ENCODE peak calls at places on chromosomes 12 and 14, in eight cellular contexts. One of them, this sample, is unnamed.
A peak's percentile ranks its signal among the peaks of the same experiment; 100 is the strongest.

GRCh38 chr12:29653286-29653685 is 130.5 kb downstream of the TMTC1 start:
- DNase-seq in dorsolateral prefrontal cortex: no peak
- DNase-seq in stomach: no peak
- DNase-seq in Peyer's patch: no peak
- DNase-seq in suprapubic skin: no peak
- DNase-seq in aorta: no peak
- DNase-seq in CD4-positive, CD25-positive, alpha-beta regulatory T cell: no peak
- DNase-seq in CD8-positive, alpha-beta T cell: no peak
- DNase-seq in this sample: no peak

GRCh38 chr14:63857467-63858030 is 4.7 kb downstream of the SYNE2 start:
- DNase-seq in suprapubic skin: no peak
- DNase-seq in aorta: no peak
- DNase-seq in CD4-positive, CD25-positive, alpha-beta regulatory T cell: peak; percentile 70
- DNase-seq in stomach: no peak
- DNase-seq in dorsolateral prefrontal cortex: no peak
- DNase-seq in CD8-positive, alpha-beta T cell: peak; percentile 26
- DNase-seq in Peyer's patch: no peak
- DNase-seq in this sample: no peak

GRCh38 chr12:122965356-122965755 is 907 bp downstream of the ABCB9 start:
- DNase-seq in stomach: no peak
- DNase-seq in CD4-positive, CD25-positive, alpha-beta regulatory T cell: no peak
- DNase-seq in CD8-positive, alpha-beta T cell: no peak
- DNase-seq in Peyer's patch: no peak
- DNase-seq in aorta: no peak
- DNase-seq in suprapubic skin: no peak
- DNase-seq in dorsolateral prefrontal cortex: no peak
- DNase-seq in this sample: no peak

GRCh38 chr14:90534091-90534837 is 137.4 kb downstream of the CALM1 start:
- DNase-seq in stomach: no peak
- DNase-seq in dorsolateral prefrontal cortex: no peak
- DNase-seq in aorta: no peak
- DNase-seq in suprapubic skin: no peak
- DNase-seq in Peyer's patch: no peak
- DNase-seq in CD8-positive, alpha-beta T cell: no peak
- DNase-seq in CD4-positive, CD25-positive, alpha-beta regulatory T cell: no peak
- DNase-seq in this sample: no peak

GRCh38 chr14:22174412-22174811 is 414.6 kb downstream of the DAD1 start:
- DNase-seq in aorta: no peak
- DNase-seq in suprapubic skin: no peak
- DNase-seq in stomach: no peak
- DNase-seq in Peyer's patch: no peak
- DNase-seq in dorsolateral prefrontal cortex: no peak
- DNase-seq in CD4-positive, CD25-positive, alpha-beta regulatory T cell: no peak
- DNase-seq in CD8-positive, alpha-beta T cell: no peak
- DNase-seq in this sample: no peak

GRCh38 chr12:70367268-70368141 is 1.4 kb downstream of the KCNMB4 start:
- DNase-seq in Peyer's patch: no peak
- DNase-seq in aorta: no peak
- DNase-seq in dorsolateral prefrontal cortex: no peak
- DNase-seq in CD8-positive, alpha-beta T cell: no peak
- DNase-seq in stomach: no peak
- DNase-seq in suprapubic skin: no peak
- DNase-seq in CD4-positive, CD25-positive, alpha-beta regulatory T cell: no peak
- DNase-seq in this sample: no peak

GRCh38 chr12:101414533-101415119 is 7.1 kb upstream of the ARL1 start:
- DNase-seq in aorta: no peak
- DNase-seq in stomach: no peak
- DNase-seq in dorsolateral prefrontal cortex: peak; percentile 13
- DNase-seq in CD4-positive, CD25-positive, alpha-beta regulatory T cell: peak; percentile 45
- DNase-seq in Peyer's patch: no peak
- DNase-seq in suprapubic skin: no peak
- DNase-seq in CD8-positive, alpha-beta T cell: no peak
- DNase-seq in this sample: peak; percentile 35

GRCh38 chr12:58433969-58434368 is 486.3 kb downstream of the LRIG3 start:
- DNase-seq in dorsolateral prefrontal cortex: no peak
- DNase-seq in aorta: no peak
- DNase-seq in suprapubic skin: no peak
- DNase-seq in Peyer's patch: no peak
- DNase-seq in CD4-positive, CD25-positive, alpha-beta regulatory T cell: no peak
- DNase-seq in stomach: no peak
- DNase-seq in CD8-positive, alpha-beta T cell: no peak
- DNase-seq in this sample: no peak

GRCh38 chr14:35285168-35285990 is 6.8 kb upstream of the PSMA6 start:
- DNase-seq in Peyer's patch: no peak
- DNase-seq in aorta: no peak
- DNase-seq in CD8-positive, alpha-beta T cell: no peak
- DNase-seq in suprapubic skin: no peak
- DNase-seq in CD4-positive, CD25-positive, alpha-beta regulatory T cell: peak; percentile 64
- DNase-seq in stomach: no peak
- DNase-seq in dorsolateral prefrontal cortex: no peak
- DNase-seq in this sample: no peak

GRCh38 chr14:22900088-22900799 is 17.2 kb downstream of the REM2 start:
- DNase-seq in CD4-positive, CD25-positive, alpha-beta regulatory T cell: peak; percentile 89
- DNase-seq in dorsolateral prefrontal cortex: no peak
- DNase-seq in suprapubic skin: no peak
- DNase-seq in CD8-positive, alpha-beta T cell: peak; percentile 48
- DNase-seq in Peyer's patch: peak; percentile 54
- DNase-seq in stomach: no peak
- DNase-seq in aorta: no peak
- DNase-seq in this sample: no peak

GRCh38 chr12:114697741-114698565 is 14.0 kb upstream of the TBX3 start:
- DNase-seq in CD8-positive, alpha-beta T cell: no peak
- DNase-seq in Peyer's patch: no peak
- DNase-seq in CD4-positive, CD25-positive, alpha-beta regulatory T cell: no peak
- DNase-seq in suprapubic skin: no peak
- DNase-seq in aorta: no peak
- DNase-seq in dorsolateral prefrontal cortex: no peak
- DNase-seq in stomach: no peak
- DNase-seq in this sample: no peak

GRCh38 chr12:74620932-74621331 is 83.3 kb downstream of the ATXN7L3B start:
- DNase-seq in dorsolateral prefrontal cortex: no peak
- DNase-seq in stomach: no peak
- DNase-seq in aorta: no peak
- DNase-seq in CD4-positive, CD25-positive, alpha-beta regulatory T cell: no peak
- DNase-seq in suprapubic skin: no peak
- DNase-seq in CD8-positive, alpha-beta T cell: no peak
- DNase-seq in Peyer's patch: no peak
- DNase-seq in this sample: no peak

GRCh38 chr14:77355811-77356210 is 21.1 kb downstream of the TMED8 start:
- DNase-seq in dorsolateral prefrontal cortex: no peak
- DNase-seq in CD4-positive, CD25-positive, alpha-beta regulatory T cell: no peak
- DNase-seq in CD8-positive, alpha-beta T cell: no peak
- DNase-seq in aorta: no peak
- DNase-seq in suprapubic skin: no peak
- DNase-seq in Peyer's patch: no peak
- DNase-seq in stomach: no peak
- DNase-seq in this sample: no peak

GRCh38 chr14:58368951-58369350 is 26.8 kb upstream of the TOMM20L start:
- DNase-seq in Peyer's patch: no peak
- DNase-seq in aorta: no peak
- DNase-seq in stomach: no peak
- DNase-seq in CD8-positive, alpha-beta T cell: no peak
- DNase-seq in CD4-positive, CD25-positive, alpha-beta regulatory T cell: no peak
- DNase-seq in dorsolateral prefrontal cortex: no peak
- DNase-seq in suprapubic skin: no peak
- DNase-seq in this sample: no peak

GRCh38 chr12:42705863-42706262 is 116.3 kb upstream of the PRICKLE1 start:
- DNase-seq in stomach: peak; percentile 34
- DNase-seq in suprapubic skin: peak; percentile 83
- DNase-seq in CD4-positive, CD25-positive, alpha-beta regulatory T cell: no peak
- DNase-seq in aorta: peak; percentile 58
- DNase-seq in CD8-positive, alpha-beta T cell: no peak
- DNase-seq in dorsolateral prefrontal cortex: no peak
- DNase-seq in Peyer's patch: peak; percentile 20
- DNase-seq in this sample: peak; percentile 45

GRCh38 chr12:106223485-106224391 is 24.1 kb downstream of the CKAP4 start:
- DNase-seq in stomach: peak; percentile 76
- DNase-seq in CD8-positive, alpha-beta T cell: peak; percentile 74
- DNase-seq in aorta: peak; percentile 72
- DNase-seq in dorsolateral prefrontal cortex: peak; percentile 55
- DNase-seq in suprapubic skin: no peak
- DNase-seq in Peyer's patch: peak; percentile 45
- DNase-seq in CD4-positive, CD25-positive, alpha-beta regulatory T cell: peak; percentile 70
- DNase-seq in this sample: peak; percentile 72

GRCh38 chr14:53542692-53543091 is 389.6 kb upstream of the DDHD1 start:
- DNase-seq in aorta: no peak
- DNase-seq in suprapubic skin: no peak
- DNase-seq in dorsolateral prefrontal cortex: no peak
- DNase-seq in Peyer's patch: no peak
- DNase-seq in CD8-positive, alpha-beta T cell: no peak
- DNase-seq in CD4-positive, CD25-positive, alpha-beta regulatory T cell: no peak
- DNase-seq in stomach: no peak
- DNase-seq in this sample: peak; percentile 35

GRCh38 chr14:69741055-69741454 is 25.9 kb upstream of the SRSF5 start:
- DNase-seq in stomach: no peak
- DNase-seq in CD8-positive, alpha-beta T cell: no peak
- DNase-seq in suprapubic skin: no peak
- DNase-seq in aorta: no peak
- DNase-seq in Peyer's patch: no peak
- DNase-seq in dorsolateral prefrontal cortex: no peak
- DNase-seq in CD4-positive, CD25-positive, alpha-beta regulatory T cell: no peak
- DNase-seq in this sample: no peak

GRCh38 chr12:40215977-40216376 is 8.8 kb upstream of the LRRK2 start:
- DNase-seq in aorta: no peak
- DNase-seq in CD8-positive, alpha-beta T cell: no peak
- DNase-seq in CD4-positive, CD25-positive, alpha-beta regulatory T cell: no peak
- DNase-seq in dorsolateral prefrontal cortex: no peak
- DNase-seq in Peyer's patch: no peak
- DNase-seq in stomach: no peak
- DNase-seq in suprapubic skin: no peak
- DNase-seq in this sample: no peak

GRCh38 chr12:991350-992278 is 591 bp downstream of the ERC1 start:
- DNase-seq in CD8-positive, alpha-beta T cell: no peak
- DNase-seq in dorsolateral prefrontal cortex: peak; percentile 27
- DNase-seq in stomach: no peak
- DNase-seq in aorta: no peak
- DNase-seq in CD4-positive, CD25-positive, alpha-beta regulatory T cell: peak; percentile 47
- DNase-seq in suprapubic skin: peak; percentile 80
- DNase-seq in Peyer's patch: peak; percentile 39
- DNase-seq in this sample: no peak

GRCh38 chr12:131799828-131800593 is 28.2 kb upstream of the MMP17 start:
- DNase-seq in dorsolateral prefrontal cortex: no peak
- DNase-seq in CD4-positive, CD25-positive, alpha-beta regulatory T cell: no peak
- DNase-seq in aorta: no peak
- DNase-seq in stomach: no peak
- DNase-seq in CD8-positive, alpha-beta T cell: no peak
- DNase-seq in Peyer's patch: no peak
- DNase-seq in suprapubic skin: no peak
- DNase-seq in this sample: no peak

GRCh38 chr12:10247659-10248058 is 35.0 kb downstream of the GABARAPL1 start:
- DNase-seq in CD4-positive, CD25-positive, alpha-beta regulatory T cell: no peak
- DNase-seq in Peyer's patch: no peak
- DNase-seq in dorsolateral prefrontal cortex: no peak
- DNase-seq in suprapubic skin: no peak
- DNase-seq in aorta: no peak
- DNase-seq in stomach: no peak
- DNase-seq in CD8-positive, alpha-beta T cell: no peak
- DNase-seq in this sample: no peak

GRCh38 chr12:1498199-1498740 is 96.1 kb downstream of the FBXL14 start:
- DNase-seq in stomach: no peak
- DNase-seq in Peyer's patch: no peak
- DNase-seq in CD8-positive, alpha-beta T cell: no peak
- DNase-seq in dorsolateral prefrontal cortex: no peak
- DNase-seq in aorta: no peak
- DNase-seq in suprapubic skin: no peak
- DNase-seq in CD4-positive, CD25-positive, alpha-beta regulatory T cell: no peak
- DNase-seq in this sample: no peak

GRCh38 chr12:94615284-94616216 is 34.8 kb downstream of the TMCC3 start:
- DNase-seq in Peyer's patch: no peak
- DNase-seq in dorsolateral prefrontal cortex: no peak
- DNase-seq in aorta: no peak
- DNase-seq in CD8-positive, alpha-beta T cell: no peak
- DNase-seq in stomach: peak; percentile 79
- DNase-seq in suprapubic skin: no peak
- DNase-seq in CD4-positive, CD25-positive, alpha-beta regulatory T cell: no peak
- DNase-seq in this sample: no peak
- H3K27ac ChIP-seq in Peyer's patch: no peak overlapping the region
- H3K27ac ChIP-seq in dorsolateral prefrontal cortex: peak overlapping the region; percentile 98
- H3K27ac ChIP-seq in aorta: no peak overlapping the region
- H3K27ac ChIP-seq in CD8-positive, alpha-beta T cell: no peak overlapping the region
- H3K27ac ChIP-seq in stomach: peak overlapping the region; percentile 68
- H3K27ac ChIP-seq in suprapubic skin: peak overlapping the region; percentile 63
- H3K27ac ChIP-seq in CD4-positive, CD25-positive, alpha-beta regulatory T cell: no peak overlapping the region
- H3K27ac ChIP-seq in this sample: peak overlapping the region; percentile 26

DNA sequence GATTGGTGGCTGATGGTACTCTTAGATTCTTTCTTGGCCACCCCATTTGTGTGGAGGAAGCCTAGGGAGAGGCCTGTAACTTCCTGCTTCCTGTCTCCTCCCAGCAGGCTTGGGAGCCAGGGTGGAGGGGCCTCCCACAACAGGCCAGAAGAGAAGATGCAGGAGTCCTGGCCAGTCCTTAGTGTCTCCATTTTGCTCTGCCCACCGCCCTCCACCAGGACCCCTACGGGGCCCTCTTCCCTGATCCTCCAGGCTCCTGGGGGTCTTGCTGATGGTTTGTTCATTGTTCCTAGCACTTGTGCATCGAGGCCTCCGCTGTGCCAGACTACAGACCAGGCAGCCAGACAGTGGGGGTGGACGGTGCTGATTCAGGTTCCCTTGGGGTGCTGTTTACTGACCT is 6.8 kb downstream of the TSPAN9 start:
- DNase-seq in CD8-positive, alpha-beta T cell: no peak
- DNase-seq in suprapubic skin: no peak
- DNase-seq in stomach: no peak
- DNase-seq in CD4-positive, CD25-positive, alpha-beta regulatory T cell: peak; percentile 11
- DNase-seq in aorta: no peak
- DNase-seq in dorsolateral prefrontal cortex: no peak
- DNase-seq in Peyer's patch: no peak
- DNase-seq in this sample: no peak
- H3K4me3 ChIP-seq in CD8-positive, alpha-beta T cell: no peak overlapping the region
- H3K4me3 ChIP-seq in suprapubic skin: no peak overlapping the region
- H3K4me3 ChIP-seq in stomach: no peak overlapping the region
- H3K4me3 ChIP-seq in CD4-positive, CD25-positive, alpha-beta regulatory T cell: no peak overlapping the region
- H3K4me3 ChIP-seq in aorta: no peak overlapping the region
- H3K4me3 ChIP-seq in dorsolateral prefrontal cortex: no peak overlapping the region
- H3K4me3 ChIP-seq in Peyer's patch: no peak overlapping the region
- H3K4me3 ChIP-seq in this sample: no peak overlapping the region

DNA sequence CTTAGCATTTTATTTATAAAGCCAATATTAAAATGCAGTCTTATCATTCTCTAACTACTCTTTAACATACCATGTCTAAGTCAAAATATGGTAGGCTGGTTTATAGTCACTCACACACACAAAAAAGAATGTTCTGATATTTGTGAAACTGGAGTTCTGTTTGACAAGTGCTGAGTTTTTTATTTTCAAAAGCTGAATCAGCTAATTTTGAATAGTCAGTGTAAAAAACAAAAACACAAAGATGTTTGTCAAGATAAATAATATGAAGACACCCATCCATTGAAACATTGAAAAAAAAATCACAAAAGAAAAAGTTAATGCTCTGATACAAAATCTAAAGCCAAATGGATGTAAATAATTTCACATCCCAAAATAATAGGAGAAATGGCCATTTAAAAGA is 231.5 kb downstream of the MED13L start:
- DNase-seq in CD8-positive, alpha-beta T cell: no peak
- DNase-seq in aorta: no peak
- DNase-seq in suprapubic skin: no peak
- DNase-seq in CD4-positive, CD25-positive, alpha-beta regulatory T cell: no peak
- DNase-seq in stomach: no peak
- DNase-seq in Peyer's patch: no peak
- DNase-seq in dorsolateral prefrontal cortex: no peak
- DNase-seq in this sample: no peak
- H3K27ac ChIP-seq in CD8-positive, alpha-beta T cell: no peak overlapping the region
- H3K27ac ChIP-seq in aorta: no peak overlapping the region
- H3K27ac ChIP-seq in suprapubic skin: no peak overlapping the region
- H3K27ac ChIP-seq in CD4-positive, CD25-positive, alpha-beta regulatory T cell: no peak overlapping the region
- H3K27ac ChIP-seq in stomach: no peak overlapping the region
- H3K27ac ChIP-seq in Peyer's patch: no peak overlapping the region
- H3K27ac ChIP-seq in dorsolateral prefrontal cortex: no peak overlapping the region
- H3K27ac ChIP-seq in this sample: no peak overlapping the region

GRCh38 chr12:110743571-110744093 is 941 bp upstream of the PPP1CC start:
- DNase-seq in Peyer's patch: peak; percentile 33
- DNase-seq in CD8-positive, alpha-beta T cell: no peak
- DNase-seq in CD4-positive, CD25-positive, alpha-beta regulatory T cell: no peak
- DNase-seq in dorsolateral prefrontal cortex: peak; percentile 23
- DNase-seq in suprapubic skin: no peak
- DNase-seq in aorta: peak; percentile 72
- DNase-seq in stomach: no peak
- DNase-seq in this sample: peak; percentile 50
- H3K4me3 ChIP-seq in Peyer's patch: peak overlapping the region; percentile 94
- H3K4me3 ChIP-seq in CD8-positive, alpha-beta T cell: no peak overlapping the region
- H3K4me3 ChIP-seq in CD4-positive, CD25-positive, alpha-beta regulatory T cell: peak overlapping the region; percentile 69
- H3K4me3 ChIP-seq in dorsolateral prefrontal cortex: peak overlapping the region; percentile 98
- H3K4me3 ChIP-seq in suprapubic skin: peak overlapping the region; percentile 86
- H3K4me3 ChIP-seq in aorta: no peak overlapping the region
- H3K4me3 ChIP-seq in stomach: peak overlapping the region; percentile 94
- H3K4me3 ChIP-seq in this sample: no peak overlapping the region